ENCODE peak calls at places on chromosomes 11 and 22, in four cellular contexts. G is K562, T is HepG2, N is GM12878. K is an unnamed sample.
A peak's percentile ranks its signal among the peaks of the same experiment; 100 is the strongest.

GRCh38 chr11:124746621-124747243 is 5.3 kb downstream of the VSIG2 start:
- DNase-seq in G (peak; percentile 73), T (peak; percentile 89), N (peak; percentile 53), K (peak; percentile 90)

GRCh38 chr11:406796-407650 is 7.8 kb downstream of the SIGIRR start:
- DNase-seq in G (peak; percentile 95), T (no peak), N (peak; percentile 37), K (peak; percentile 81)

GRCh38 chr11:45580399-45580798 is 85.0 kb downstream of the CHST1 start:
- DNase-seq in G (peak; percentile 23), T (no peak), N (no peak), K (peak; percentile 56)

GRCh38 chr11:11302565-11302964 is 50.5 kb downstream of the CSNK2A3 start:
- DNase-seq in G (no peak), T (no peak), N (no peak), K (no peak)

GRCh38 chr11:75592699-75593098 is 30.6 kb downstream of the SERPINH1 start:
- DNase-seq in G (no peak), T (no peak), N (no peak), K (no peak)

GRCh38 chr11:20156280-20156875 is 3.9 kb downstream of the DBX1 start:
- DNase-seq in G (peak; percentile 9), T (no peak), N (no peak), K (peak; percentile 81)

GRCh38 chr11:112835556-112835955 is 125.7 kb upstream of the NCAM1 start:
- DNase-seq in G (no peak), T (no peak), N (no peak), K (no peak)

GRCh38 chr11:9688716-9689511 is 25.0 kb downstream of the SWAP70 start:
- DNase-seq in G (peak; percentile 13), T (no peak), N (peak; percentile 81), K (no peak)

GRCh38 chr11:61193596-61193995 is 9.7 kb upstream of the PGA3 start:
- DNase-seq in G (no peak), T (no peak), N (no peak), K (peak; percentile 17)

GRCh38 chr11:59756845-59757244 is 1.7 kb downstream of the STX3 start:
- DNase-seq in G (peak; percentile 82), T (no peak), N (no peak), K (no peak)

GRCh38 chr11:47305734-47306483 is 36.0 kb downstream of the MADD start:
- DNase-seq in G (no peak), T (no peak), N (no peak), K (no peak)
- TF ChIP-seq TCF7 in G (no peak), T (no peak), N (no peak), K (no peak)

DNA sequence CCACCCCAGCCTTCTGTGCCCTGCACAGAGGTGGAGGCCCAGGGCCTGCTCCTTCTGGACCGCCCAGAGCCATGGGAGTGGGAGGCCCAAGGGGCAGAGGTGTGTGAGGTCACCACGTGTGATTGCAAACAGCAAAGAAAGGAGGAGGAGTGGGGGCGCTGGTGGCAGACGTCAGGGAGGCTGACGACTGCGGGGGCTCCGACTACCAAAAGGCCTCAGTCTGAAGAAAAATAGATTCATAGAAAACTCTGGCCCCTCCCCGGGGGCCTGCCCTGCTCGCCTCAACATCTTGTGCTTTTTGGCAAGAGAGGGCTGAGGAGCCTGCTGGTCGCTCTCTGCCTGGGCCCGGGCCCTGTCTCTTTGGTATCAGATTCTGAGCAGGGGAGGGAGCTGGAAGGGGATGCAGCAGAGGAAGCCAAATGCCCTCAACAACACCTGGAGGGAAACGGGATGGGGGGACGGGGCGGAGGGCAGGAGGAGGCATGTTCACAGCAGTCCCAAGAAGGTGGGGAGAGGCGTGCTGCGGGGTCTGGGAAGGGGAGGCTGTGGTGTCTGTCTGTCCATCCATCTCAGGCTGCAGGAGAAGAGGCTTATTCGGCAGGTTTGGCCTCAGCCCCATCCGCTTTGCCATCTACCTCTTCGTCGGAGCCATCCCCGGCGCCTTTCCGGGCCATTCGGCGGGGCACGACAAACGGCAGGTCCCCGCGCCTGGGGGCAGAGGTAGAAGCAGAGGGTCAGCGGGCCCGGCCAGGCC is 29.3 kb downstream of the APOL1 start:
- DNase-seq in G (no peak), T (no peak), N (no peak), K (no peak)
- TF ChIP-seq TCF7 in G (no peak), T (no peak), N (no peak), K (no peak)

DNA sequence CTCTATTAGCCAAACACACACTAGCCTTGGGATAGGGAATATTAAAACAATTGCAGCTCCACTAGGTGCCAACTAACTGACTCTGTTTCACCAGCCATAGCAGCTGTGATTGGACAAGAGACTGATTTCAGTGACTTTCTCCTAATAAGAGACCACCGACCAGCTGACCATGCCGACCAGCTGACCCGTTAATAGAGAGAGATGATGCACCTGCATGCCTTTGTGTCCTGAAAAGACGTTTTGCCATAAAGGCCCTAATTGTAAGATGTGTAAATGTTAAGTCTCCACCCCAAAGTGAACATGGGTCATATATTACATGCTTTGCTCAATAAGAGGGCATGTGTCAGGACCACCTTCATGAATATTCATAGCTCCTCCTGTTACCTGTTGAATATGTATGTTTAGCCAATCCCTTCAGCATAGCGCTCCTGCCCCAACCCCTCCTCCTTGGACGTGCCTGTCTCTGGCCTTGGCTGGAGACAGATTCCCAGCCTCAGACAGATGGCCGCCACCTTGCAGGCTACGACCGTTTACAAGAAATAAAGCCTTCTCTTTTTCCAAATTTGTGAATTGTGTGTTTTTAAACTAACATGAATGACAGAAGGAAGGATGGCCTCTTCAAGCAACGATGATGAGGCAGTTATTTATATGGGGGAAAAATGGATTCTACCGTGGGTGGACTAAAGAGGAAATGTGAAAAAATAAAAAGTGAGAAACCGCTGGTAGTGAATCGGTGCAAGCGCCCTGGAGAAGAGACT is 1.2 kb upstream of the NADSYN1 start:
- DNase-seq in G (peak; percentile 72), T (peak; percentile 14), N (no peak), K (peak; percentile 62)
- TF ChIP-seq TCF7 in G (no peak), T (no peak), N (no peak), K (no peak)

GRCh38 chr22:27986937-27987336 is 67.9 kb upstream of the PITPNB start:
- DNase-seq in G (no peak), T (no peak), N (no peak), K (no peak)
- TF ChIP-seq TCF7 in G (no peak), T (no peak), N (no peak), K (no peak)

GRCh38 chr22:49035818-49036457 is 791.7 kb downstream of the BRD1 start:
- DNase-seq in G (no peak), T (no peak), N (no peak), K (no peak)
- TF ChIP-seq TCF7 in G (no peak), T (no peak), N (no peak), K (no peak)

GRCh38 chr11:95714853-95715776 is 74.5 kb downstream of the FAM76B start:
- DNase-seq in G (no peak), T (no peak), N (peak; percentile 16), K (no peak)

GRCh38 chr11:95715777-95716241 is 73.8 kb downstream of the FAM76B start:
- DNase-seq in G (no peak), T (peak; percentile 3), N (peak; percentile 89), K (no peak)

GRCh38 chr11:95713428-95713827 is 76.2 kb downstream of the FAM76B start:
- DNase-seq in G (no peak), T (no peak), N (no peak), K (no peak)

GRCh38 chr11:95717314-95717713 is 72.3 kb downstream of the FAM76B start:
- DNase-seq in G (peak; percentile 43), T (no peak), N (no peak), K (no peak)

DNA sequence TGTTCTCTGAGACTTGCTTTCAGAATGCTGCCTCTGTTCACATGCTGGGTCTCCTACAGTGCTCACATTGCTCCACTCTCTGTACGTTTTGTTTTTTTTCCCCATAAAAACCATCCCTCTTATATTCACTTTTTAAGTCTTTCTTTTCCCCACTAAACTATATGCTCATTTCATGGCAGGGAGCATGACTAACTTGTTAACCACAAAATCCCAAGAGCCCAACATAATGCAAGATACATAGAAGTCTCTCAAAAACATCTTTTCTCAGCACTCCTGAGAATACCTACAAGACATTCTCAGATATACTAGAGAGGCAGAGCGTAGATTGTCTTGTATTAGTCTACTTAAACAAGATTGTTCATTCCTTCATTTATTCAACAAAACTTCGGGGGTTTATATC is 73.3 kb downstream of the FAM76B start:
- DNase-seq in G (no peak), T (no peak), N (no peak), K (no peak)
- TF ChIP-seq TCF7 in G (no peak), T (no peak), N (no peak), K (no peak)

GRCh38 chr11:135006800-135007199 is 594.8 kb upstream of the B3GAT1 start:
- DNase-seq in G (no peak), T (no peak), N (no peak), K (no peak)
- TF ChIP-seq TCF7 in G (no peak), T (no peak), N (no peak), K (no peak)

GRCh38 chr22:30702856-30703255 is 8.2 kb downstream of the OSBP2 start:
- DNase-seq in G (no peak), T (no peak), N (no peak), K (no peak)

GRCh38 chr22:30704978-30705377 is 10.3 kb downstream of the OSBP2 start:
- DNase-seq in G (no peak), T (no peak), N (no peak), K (no peak)

GRCh38 chr22:30701872-30702271 is 7.2 kb downstream of the OSBP2 start:
- DNase-seq in G (peak; percentile 12), T (no peak), N (no peak), K (no peak)

DNA sequence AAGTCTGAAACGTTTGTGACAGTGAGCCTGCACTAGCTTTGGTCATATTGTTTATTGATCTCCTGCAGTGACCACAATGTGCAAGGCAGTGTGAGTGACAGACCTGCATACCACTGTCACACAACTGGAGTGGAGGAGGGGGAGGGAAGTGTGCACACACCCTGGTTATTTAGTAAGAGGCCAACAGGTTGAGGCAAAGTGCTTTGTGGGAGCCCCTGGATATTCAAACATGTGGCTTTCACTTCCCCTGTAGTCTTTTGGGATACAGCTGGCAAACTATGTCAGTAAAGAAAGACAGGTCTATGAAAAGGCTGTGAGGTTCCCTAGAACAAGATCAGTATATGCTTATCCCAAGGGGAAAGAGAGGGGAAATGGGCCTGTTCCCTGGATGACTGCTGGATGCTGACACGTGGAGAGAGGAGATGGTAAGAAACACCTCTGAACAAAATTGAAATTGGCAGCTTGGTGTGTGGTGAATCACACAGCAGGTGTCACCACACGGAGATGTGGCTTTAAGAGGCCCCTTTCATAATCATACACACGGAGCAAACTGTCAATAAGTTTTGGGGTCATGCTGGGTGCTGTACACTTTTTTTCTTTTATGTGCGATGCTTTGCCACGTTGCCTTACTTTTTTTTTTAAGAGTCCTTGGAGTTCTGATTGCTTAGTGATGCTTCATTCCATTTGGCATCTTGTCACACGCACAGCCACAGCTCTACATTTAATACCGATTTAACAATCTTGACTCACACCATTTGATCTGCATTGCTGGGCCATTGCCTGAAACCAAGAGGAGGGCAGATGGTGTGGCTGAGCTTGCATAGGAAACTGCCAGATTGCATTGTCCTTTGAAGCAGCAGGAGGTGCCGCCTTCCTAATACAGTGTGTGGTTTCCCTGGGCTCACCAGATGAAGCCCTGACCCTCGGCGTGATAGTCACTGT is 11.3 kb downstream of the OSBP2 start:
- DNase-seq in G (no peak), T (peak; percentile 13), N (peak; percentile 72), K (no peak)
- TF ChIP-seq TCF7 in G (no peak), T (no peak), N (no peak), K (no peak)

DNA sequence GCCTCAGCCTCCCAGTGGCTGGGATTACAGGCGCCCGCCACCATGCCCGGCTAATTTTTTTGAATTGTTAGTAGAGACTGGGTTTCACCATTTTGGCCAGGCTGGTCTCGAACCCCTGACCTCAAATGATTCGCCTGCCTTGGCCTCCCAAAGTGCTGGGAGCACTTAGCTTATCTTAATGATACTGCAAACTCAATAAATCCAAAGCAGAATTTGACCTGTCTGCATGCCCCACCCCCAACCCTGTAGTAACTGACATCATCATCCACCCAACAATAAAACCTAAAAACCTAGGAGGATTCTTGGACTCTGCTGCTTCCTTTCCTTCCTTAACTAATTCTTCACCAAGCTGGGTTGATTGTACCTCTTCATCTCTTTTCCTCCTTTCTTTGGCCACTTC is 6.3 kb upstream of the ADSL start:
- DNase-seq in G (peak; percentile 7), T (no peak), N (no peak), K (no peak)
- TF ChIP-seq TCF7 in G (no peak), T (no peak), N (no peak), K (no peak)

K was measured in WTC11.